ENCODE peak calls at places on chromosome 3, in four cellular contexts. One of them, this sample, is unnamed.

GRCh38 chr3:46455231-46456115 is 9.2 kb downstream of the LTF start:
- DNase-seq in SK-MEL-5: no peak
- DNase-seq in ACHN: no peak
- DNase-seq in cardiac fibroblast: no peak
- DNase-seq in this sample: no peak

GRCh38 chr3:147394168-147394941 is 12.0 kb downstream of the ZIC4 start:
- DNase-seq in cardiac fibroblast: no peak
- DNase-seq in ACHN: no peak
- DNase-seq in SK-MEL-5: no peak
- DNase-seq in this sample: no peak

GRCh38 chr3:176375519-176375918 is 821.8 kb downstream of the TBL1XR1 start:
- DNase-seq in SK-MEL-5: no peak
- DNase-seq in ACHN: no peak
- DNase-seq in cardiac fibroblast: no peak
- DNase-seq in this sample: no peak

GRCh38 chr3:14674841-14675240 is at the start of gene C3orf20:
- DNase-seq in cardiac fibroblast: no peak
- DNase-seq in ACHN: no peak
- DNase-seq in SK-MEL-5: no peak
- DNase-seq in this sample: no peak

GRCh38 chr3:156535162-156535627 is 19.7 kb downstream of the SSR3 start:
- DNase-seq in cardiac fibroblast: peak; percentile 98
- DNase-seq in SK-MEL-5: peak; percentile 88
- DNase-seq in ACHN: peak; percentile 97
- DNase-seq in this sample: peak; percentile 86

GRCh38 chr3:181210275-181210674 is 220.7 kb upstream of the DNAJC19 start:
- DNase-seq in SK-MEL-5: peak; percentile 53
- DNase-seq in ACHN: peak; percentile 22
- DNase-seq in cardiac fibroblast: peak; percentile 25
- DNase-seq in this sample: peak; percentile 63

GRCh38 chr3:122233109-122233952 is 49.9 kb downstream of the CASR start:
- DNase-seq in cardiac fibroblast: no peak
- DNase-seq in ACHN: no peak
- DNase-seq in SK-MEL-5: no peak
- DNase-seq in this sample: peak; percentile 72

GRCh38 chr3:178807694-178808093 is 263.9 kb downstream of the ZMAT3 start:
- DNase-seq in cardiac fibroblast: no peak
- DNase-seq in ACHN: no peak
- DNase-seq in SK-MEL-5: no peak
- DNase-seq in this sample: no peak

GRCh38 chr3:42733501-42734262 is 31.1 kb upstream of the HHATL start:
- DNase-seq in cardiac fibroblast: no peak
- DNase-seq in SK-MEL-5: no peak
- DNase-seq in ACHN: no peak
- DNase-seq in this sample: peak; percentile 99

GRCh38 chr3:108153451-108153981 is 62.7 kb upstream of the CD47 start:
- DNase-seq in SK-MEL-5: peak; percentile 85
- DNase-seq in ACHN: peak; percentile 68
- DNase-seq in cardiac fibroblast: peak; percentile 70
- DNase-seq in this sample: peak; percentile 23

GRCh38 chr3:159322322-159322939 is 520.6 kb downstream of the MFSD1 start:
- DNase-seq in SK-MEL-5: peak; percentile 71
- DNase-seq in cardiac fibroblast: peak; percentile 25
- DNase-seq in ACHN: peak; percentile 18
- DNase-seq in this sample: peak; percentile 14

GRCh38 chr3:61381745-61382392 is 130.6 kb upstream of the FHIT start:
- DNase-seq in cardiac fibroblast: peak; percentile 39
- DNase-seq in SK-MEL-5: peak; percentile 77
- DNase-seq in ACHN: peak; percentile 64
- DNase-seq in this sample: peak; percentile 71

GRCh38 chr3:30871720-30872119 is 22.7 kb downstream of the GADL1 start:
- DNase-seq in cardiac fibroblast: no peak
- DNase-seq in ACHN: no peak
- DNase-seq in SK-MEL-5: no peak
- DNase-seq in this sample: no peak

GRCh38 chr3:122948398-122948797 is 79.2 kb downstream of the SEMA5B start:
- DNase-seq in SK-MEL-5: no peak
- DNase-seq in ACHN: no peak
- DNase-seq in cardiac fibroblast: no peak
- DNase-seq in this sample: no peak

GRCh38 chr3:98721776-98722175 is 41.4 kb upstream of the ST3GAL6 start:
- DNase-seq in ACHN: no peak
- DNase-seq in cardiac fibroblast: no peak
- DNase-seq in SK-MEL-5: no peak
- DNase-seq in this sample: no peak

This sample was measured in pons.